ENCODE peak calls at places on chromosomes 2 and 18, in four cellular contexts. R is sigmoid colon, W is transverse colon, D is suprapubic skin. Z is an unnamed sample.

GRCh38 chr2:64143154-64144056 is 815 bp downstream of the PELI1 start:
- DNase-seq in R (peak; percentile 66), D (no peak), W (no peak), Z (no peak)

GRCh38 chr2:153163055-153163454 is 315.5 kb downstream of the RPRM start:
- DNase-seq in D (no peak), R (no peak), W (no peak), Z (no peak)

GRCh38 chr2:129585760-129586159 is 393.7 kb upstream of the RAB6C start:
- DNase-seq in D (no peak), R (no peak), W (no peak), Z (no peak)

GRCh38 chr2:98252394-98252793 is 93.9 kb upstream of the CNGA3 start:
- DNase-seq in D (no peak), R (no peak), W (no peak), Z (no peak)

GRCh38 chr2:64609229-64609994 is 44.3 kb downstream of the SERTAD2 start:
- DNase-seq in R (peak; percentile 77), D (no peak), W (peak; percentile 74), Z (no peak)

GRCh38 chr2:98359986-98360385 is 13.7 kb downstream of the CNGA3 start:
- DNase-seq in D (no peak), W (no peak), R (no peak), Z (no peak)

GRCh38 chr2:235709969-235710879 is 216.4 kb downstream of the AGAP1 start:
- DNase-seq in D (no peak), W (no peak), R (peak; percentile 40), Z (no peak)

GRCh38 chr2:240784629-240785423 is 35.2 kb downstream of the KIF1A start:
- DNase-seq in W (no peak), R (peak; percentile 62), D (no peak), Z (no peak)

GRCh38 chr18:7958081-7958896 is 391.2 kb downstream of the PTPRM start:
- DNase-seq in R (no peak), D (no peak), W (no peak), Z (no peak)

GRCh38 chr2:232280341-232280740 is 98.2 kb upstream of the ALPP start:
- DNase-seq in W (no peak), R (peak; percentile 9), D (no peak), Z (no peak)

GRCh38 chr18:23956483-23956882 is 58.1 kb upstream of the TTC39C start:
- DNase-seq in W (no peak), R (no peak), D (no peak), Z (no peak)

GRCh38 chr2:29307522-29307921 is 192.3 kb downstream of the CLIP4 start:
- DNase-seq in D (no peak), R (no peak), W (no peak), Z (no peak)

GRCh38 chr18:32511147-32511546 is 40.5 kb upstream of the GAREM1 start:
- DNase-seq in W (no peak), R (no peak), D (no peak), Z (no peak)

GRCh38 chr2:216619411-216620393 is 13.5 kb upstream of the IGFBP2 start:
- DNase-seq in D (no peak), W (no peak), R (no peak), Z (no peak)
- TF ChIP-seq POLR2A in D (no peak), W (no peak), R (no peak), Z (no peak)

GRCh38 chr2:108620656-108621055 is 86.4 kb downstream of the LIMS1 start:
- DNase-seq in W (no peak), D (no peak), R (no peak), Z (no peak)
- H3K4me1 ChIP-seq in W (peaks cover 22% of the 10 kb centered on the region), D (peaks cover 60% of the 10 kb centered on the region), R (peaks cover 56% of the 10 kb centered on the region), Z (peaks cover 95% of the 10 kb centered on the region)

GRCh38 chr2:42045389-42045788 is 2.4 kb upstream of the PKDCC start:
- DNase-seq in D (no peak), R (no peak), W (no peak), Z (no peak)

GRCh38 chr2:42045956-42046748 is 1.7 kb upstream of the PKDCC start:
- DNase-seq in D (no peak), R (no peak), W (no peak), Z (no peak)

GRCh38 chr2:42042956-42043355 is 4.9 kb upstream of the PKDCC start:
- DNase-seq in W (no peak), D (no peak), R (no peak), Z (no peak)

GRCh38 chr2:42043789-42044394 is 3.9 kb upstream of the PKDCC start:
- DNase-seq in R (no peak), D (no peak), W (no peak), Z (no peak)

GRCh38 chr2:42044939-42045338 is 2.9 kb upstream of the PKDCC start:
- DNase-seq in R (no peak), W (no peak), D (no peak), Z (no peak)
- H3K27ac ChIP-seq in R (peak overlapping the region; percentile 96), W (peak overlapping the region; percentile 88), D (no peak overlapping the region), Z (no peak overlapping the region)

GRCh38 chr2:237485844-237486243 is 1.2 kb upstream of the MLPH start:
- DNase-seq in R (no peak), D (no peak), W (no peak), Z (no peak)

GRCh38 chr2:237486334-237486818 is 675 bp upstream of the MLPH start:
- DNase-seq in W (no peak), D (no peak), R (no peak), Z (no peak)

GRCh38 chr2:237488295-237488694 is 1.2 kb downstream of the MLPH start:
- DNase-seq in R (no peak), D (no peak), W (no peak), Z (no peak)

GRCh38 chr2:237486819-237487448 is at the start of gene MLPH:
- DNase-seq in D (no peak), W (peak; percentile 68), R (no peak), Z (no peak)

DNA sequence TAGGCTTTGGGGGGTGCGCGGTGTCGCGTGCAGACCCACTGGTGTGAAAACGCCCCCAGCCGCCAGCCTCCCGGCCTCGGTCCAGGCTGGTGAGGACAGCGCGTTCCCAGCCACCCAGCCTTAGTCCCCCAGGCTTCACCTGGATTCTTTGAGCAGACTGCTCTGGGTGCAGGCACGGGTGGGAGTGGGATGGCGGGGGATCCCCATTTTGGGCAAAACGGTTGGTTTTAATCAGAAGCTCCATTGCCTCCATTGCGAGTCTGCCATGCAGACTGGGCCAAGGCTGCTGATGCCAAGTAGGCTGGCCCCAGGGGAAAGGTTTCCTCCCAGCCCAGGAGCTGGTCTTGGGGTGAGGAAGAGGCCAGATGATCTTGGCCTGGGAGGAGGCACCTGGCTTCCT is 445 bp downstream of the MLPH start:
- DNase-seq in D (no peak), R (no peak), W (no peak), Z (no peak)
- TF ChIP-seq POLR2A in D (no peak), R (no peak), W (no peak), Z (no peak)

GRCh38 chr2:160333324-160334027 is 133.4 kb upstream of the ITGB6 start:
- DNase-seq in R (no peak), D (no peak), W (no peak), Z (no peak)
- H3K4me1 ChIP-seq in R (peaks cover 81% of the 10 kb centered on the region), D (peaks cover 55% of the 10 kb centered on the region), W (peaks cover 25% of the 10 kb centered on the region), Z (peaks cover 92% of the 10 kb centered on the region)

DNA sequence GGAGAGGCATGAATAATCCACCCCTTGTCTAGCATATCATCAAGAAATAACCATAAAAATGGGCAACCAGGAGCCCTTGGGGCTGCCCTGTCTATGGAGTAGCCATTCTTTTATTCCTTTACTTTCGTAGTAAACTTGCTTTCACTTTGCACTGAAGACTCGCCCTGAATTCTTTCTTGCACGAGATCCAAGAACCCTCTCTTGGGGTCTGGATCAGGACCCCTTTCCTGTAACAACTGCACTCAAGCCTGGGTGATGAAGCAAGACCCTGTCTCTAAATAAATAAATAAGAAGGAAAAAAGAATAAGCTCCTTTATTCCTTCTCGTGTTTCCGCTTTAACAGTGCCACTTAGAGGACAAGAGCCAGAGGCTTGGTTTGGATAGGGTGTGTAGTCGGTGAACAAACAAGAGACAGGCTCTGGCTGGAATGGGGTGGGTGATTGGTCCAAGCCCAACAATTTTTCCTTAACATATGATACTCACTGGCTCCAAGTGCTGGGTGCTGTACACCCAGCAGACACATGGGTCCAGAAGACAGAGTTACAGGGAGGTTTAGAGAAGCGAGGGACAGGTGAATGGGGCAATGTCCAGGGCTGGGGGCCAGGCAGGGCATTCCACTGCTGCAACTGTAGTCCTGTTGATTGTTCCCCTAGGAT is 77.6 kb downstream of the NCAPH start:
- DNase-seq in R (no peak), D (no peak), W (peak; percentile 39), Z (no peak)
- H3K27ac ChIP-seq in R (no peak overlapping the region), D (peak overlapping the region; percentile 52), W (peak overlapping the region; percentile 80), Z (peak overlapping the region; percentile 55)

GRCh38 chr2:120735750-120736170 is at the start of gene GLI2:
- DNase-seq in D (peak; percentile 86), W (peak; percentile 65), R (peak; percentile 89), Z (no peak)

GRCh38 chr2:120736202-120736954 is 710 bp downstream of the GLI2 start:
- DNase-seq in D (peak; percentile 75), R (no peak), W (no peak), Z (no peak)

GRCh38 chr2:120738786-120739771 is 3.4 kb downstream of the GLI2 start:
- DNase-seq in W (no peak), D (no peak), R (no peak), Z (no peak)

GRCh38 chr2:120737802-120738516 is 2.3 kb downstream of the GLI2 start:
- DNase-seq in D (no peak), W (peak; percentile 45), R (no peak), Z (no peak)

GRCh38 chr2:120736955-120737801 is 1.5 kb downstream of the GLI2 start:
- DNase-seq in W (no peak), D (no peak), R (peak; percentile 84), Z (no peak)
- TF ChIP-seq POLR2A in W (no peak), D (no peak), R (no peak), Z (no peak)

DNA sequence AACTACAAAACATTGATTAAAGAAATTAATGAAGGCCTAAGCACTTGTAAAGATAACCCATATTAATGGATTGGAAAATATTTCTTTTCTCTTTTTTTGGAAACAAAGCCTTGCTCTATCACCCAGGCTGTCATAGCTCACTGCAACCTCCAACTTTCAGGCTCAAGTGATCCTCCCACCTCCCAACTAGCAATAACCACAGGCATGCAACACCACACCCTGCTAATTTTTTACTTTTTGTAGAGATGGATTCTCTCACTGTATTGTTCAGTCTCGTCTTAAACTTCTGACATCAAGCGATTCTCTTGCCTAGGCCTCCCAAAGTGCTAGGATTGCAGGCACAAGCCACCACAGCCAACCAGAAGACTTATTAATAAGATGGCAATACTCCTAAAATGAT is 73.4 kb upstream of the NDUFV2 start:
- DNase-seq in R (no peak), W (no peak), D (no peak), Z (no peak)
- H3K4me1 ChIP-seq in R (no peaks in the 10 kb centered on the region), W (no peaks in the 10 kb centered on the region), D (no peaks in the 10 kb centered on the region), Z (peaks cover 4% of the 10 kb centered on the region)

Z was measured in esophagus squamous epithelium.